ENCODE peak calls at places on chromosomes 7 and 10, in six cellular contexts. E is tibial nerve, I is right lobe of liver, V is transverse colon, A is NB4, Q is HCT116. S is an unnamed sample.

GRCh38 chr7:37510043-37510634 is 61.5 kb upstream of the ELMO1 start:
- DNase-seq in E (no peak), I (no peak), V (no peak), A (peak; percentile 55), Q (no peak), S (no peak)

GRCh38 chr7:158286210-158286609 is 301.4 kb downstream of the PTPRN2 start:
- DNase-seq in E (no peak), I (no peak), V (no peak), A (peak; percentile 41), Q (no peak), S (no peak)

GRCh38 chr7:85659364-85659763 is 472.5 kb upstream of the SEMA3D start:
- DNase-seq in E (no peak), I (no peak), V (no peak), A (peak; percentile 8), Q (no peak), S (no peak)

GRCh38 chr7:24877790-24878311 is 102.1 kb downstream of the OSBPL3 start:
- DNase-seq in E (peak; percentile 12), I (no peak), V (peak; percentile 41), A (no peak), Q (no peak), S (peak; percentile 10)

GRCh38 chr7:135743907-135744789 is 4.5 kb downstream of the FAM180A start:
- DNase-seq in E (no peak), I (no peak), V (no peak), A (no peak), Q (no peak), S (peak; percentile 45)

GRCh38 chr10:123150229-123150985 is 2.5 kb downstream of the HMX2 start:
- DNase-seq in E (no peak), I (no peak), V (no peak), A (no peak), Q (no peak), S (no peak)

GRCh38 chr10:119575998-119576397 is 20.8 kb downstream of the TIAL1 start:
- DNase-seq in E (no peak), I (no peak), V (no peak), A (no peak), Q (no peak), S (no peak)

GRCh38 chr7:105461518-105461917 is 60.6 kb downstream of the PUS7 start:
- DNase-seq in E (no peak), I (no peak), V (no peak), A (no peak), Q (no peak), S (no peak)

GRCh38 chr10:43816351-43817321 is 168.0 kb upstream of the ZNF32 start:
- DNase-seq in E (no peak), I (no peak), V (peak; percentile 61), A (peak; percentile 88), Q (no peak), S (no peak)

GRCh38 chr10:50929670-50930069 is 44.2 kb upstream of the A1CF start:
- DNase-seq in E (no peak), I (no peak), V (no peak), A (peak; percentile 13), Q (no peak), S (no peak)

GRCh38 chr10:23345861-23346260 is 1.3 kb upstream of the C10orf67 start:
- DNase-seq in E (no peak), I (no peak), V (no peak), A (no peak), Q (no peak), S (no peak)

GRCh38 chr7:129777993-129778769 is 166.7 kb downstream of the NRF1 start:
- DNase-seq in E (no peak), I (no peak), V (no peak), A (no peak), Q (no peak), S (no peak)

GRCh38 chr10:47340613-47341170 is 7.5 kb upstream of the RBP3 start:
- DNase-seq in E (peak; percentile 78), I (peak; percentile 58), V (peak; percentile 82), A (peak; percentile 69), Q (peak; percentile 48), S (peak; percentile 65)

GRCh38 chr10:72342911-72343310 is 11.8 kb downstream of the DNAJB12 start:
- DNase-seq in E (no peak), I (no peak), V (no peak), A (no peak), Q (no peak), S (no peak)

GRCh38 chr7:32611201-32611691 is 116.0 kb downstream of the AVL9 start:
- DNase-seq in E (no peak), I (no peak), V (no peak), A (no peak), Q (no peak), S (no peak)

GRCh38 chr10:70960783-70961570 is 72.6 kb upstream of the PCBD1 start:
- DNase-seq in E (no peak), I (no peak), V (no peak), A (no peak), Q (no peak), S (no peak)

GRCh38 chr7:110090113-110090820 is 1000.7 kb upstream of the LRRN3 start:
- DNase-seq in E (no peak), I (no peak), V (no peak), A (peak; percentile 24), Q (peak; percentile 38), S (no peak)

GRCh38 chr10:4201866-4202825 is 417.1 kb upstream of the KLF6 start:
- DNase-seq in E (no peak), I (no peak), V (no peak), A (no peak), Q (no peak), S (no peak)

GRCh38 chr10:8498881-8499280 is 444.4 kb downstream of the GATA3 start:
- DNase-seq in E (no peak), I (no peak), V (no peak), A (no peak), Q (no peak), S (no peak)

GRCh38 chr7:28847681-28848080 is 110.4 kb downstream of the TRIL start:
- DNase-seq in E (peak; percentile 22), I (no peak), V (no peak), A (no peak), Q (no peak), S (no peak)

GRCh38 chr7:45071528-45071927 is 17.2 kb downstream of the NACAD start:
- DNase-seq in E (no peak), I (no peak), V (no peak), A (no peak), Q (no peak), S (no peak)

GRCh38 chr7:77434570-77434969 is 18.4 kb upstream of the GSAP start:
- DNase-seq in E (no peak), I (no peak), V (no peak), A (peak; percentile 41), Q (no peak), S (no peak)

GRCh38 chr7:149598721-149599308 is 101.2 kb upstream of the ZNF746 start:
- DNase-seq in E (no peak), I (no peak), V (no peak), A (peak; percentile 53), Q (peak; percentile 16), S (no peak)

GRCh38 chr7:18040196-18040595 is 12.6 kb upstream of the PRPS1L1 start:
- DNase-seq in E (no peak), I (no peak), V (no peak), A (no peak), Q (no peak), S (no peak)

GRCh38 chr10:75034714-75035258 is 76.7 kb upstream of the SAMD8 start:
- DNase-seq in E (no peak), I (no peak), V (no peak), A (no peak), Q (no peak), S (no peak)
- TF ChIP-seq POLR2A in E (no peak), I (no peak), V (no peak), A (no peak), Q (no peak), S (no peak)

DNA sequence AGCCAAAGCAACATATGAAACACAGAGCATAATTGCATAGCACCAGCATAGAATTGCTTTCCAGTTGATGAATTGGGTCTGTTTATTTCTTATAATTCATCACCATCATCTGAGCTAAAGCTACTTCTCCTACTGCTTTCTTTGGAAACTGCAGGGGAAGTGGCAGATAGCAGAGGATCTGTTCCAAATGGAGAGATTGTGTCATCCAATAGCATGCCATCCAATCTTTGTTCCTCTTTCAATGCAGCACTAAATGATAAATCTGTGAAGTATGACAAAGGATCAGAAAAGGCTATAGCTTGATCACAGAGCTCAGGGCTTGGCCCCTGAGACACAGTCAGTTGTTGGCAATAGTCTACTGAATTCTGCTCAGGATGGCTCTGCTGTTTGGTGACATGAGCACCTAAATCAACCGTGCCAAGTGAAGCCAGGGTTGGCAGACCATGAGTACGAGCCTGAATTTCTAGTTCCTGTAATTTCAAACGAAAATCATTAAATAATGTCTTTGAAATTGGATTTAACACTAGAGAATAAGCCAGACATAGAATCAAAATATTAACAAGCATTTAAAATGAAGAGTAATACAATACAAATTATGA is 90.0 kb downstream of the TFEC start:
- DNase-seq in E (no peak), I (no peak), V (no peak), A (no peak), Q (no peak), S (peak; percentile 70)
- TF ChIP-seq CTCF in E (no peak), I (no peak), V (no peak), A (no peak), Q (no peak), S (no peak)

GRCh38 chr7:151080522-151081169 is at the start of gene FASTK:
- DNase-seq in E (peak; percentile 81), I (peak; percentile 94), V (peak; percentile 92), A (peak; percentile 95), Q (peak; percentile 65), S (peak; percentile 90)
- TF ChIP-seq POLR2A in E (no peak), I (peak; percentile 67), V (peak; percentile 80), A (peak; percentile 86), Q (peak; percentile 88), S (no peak)

DNA sequence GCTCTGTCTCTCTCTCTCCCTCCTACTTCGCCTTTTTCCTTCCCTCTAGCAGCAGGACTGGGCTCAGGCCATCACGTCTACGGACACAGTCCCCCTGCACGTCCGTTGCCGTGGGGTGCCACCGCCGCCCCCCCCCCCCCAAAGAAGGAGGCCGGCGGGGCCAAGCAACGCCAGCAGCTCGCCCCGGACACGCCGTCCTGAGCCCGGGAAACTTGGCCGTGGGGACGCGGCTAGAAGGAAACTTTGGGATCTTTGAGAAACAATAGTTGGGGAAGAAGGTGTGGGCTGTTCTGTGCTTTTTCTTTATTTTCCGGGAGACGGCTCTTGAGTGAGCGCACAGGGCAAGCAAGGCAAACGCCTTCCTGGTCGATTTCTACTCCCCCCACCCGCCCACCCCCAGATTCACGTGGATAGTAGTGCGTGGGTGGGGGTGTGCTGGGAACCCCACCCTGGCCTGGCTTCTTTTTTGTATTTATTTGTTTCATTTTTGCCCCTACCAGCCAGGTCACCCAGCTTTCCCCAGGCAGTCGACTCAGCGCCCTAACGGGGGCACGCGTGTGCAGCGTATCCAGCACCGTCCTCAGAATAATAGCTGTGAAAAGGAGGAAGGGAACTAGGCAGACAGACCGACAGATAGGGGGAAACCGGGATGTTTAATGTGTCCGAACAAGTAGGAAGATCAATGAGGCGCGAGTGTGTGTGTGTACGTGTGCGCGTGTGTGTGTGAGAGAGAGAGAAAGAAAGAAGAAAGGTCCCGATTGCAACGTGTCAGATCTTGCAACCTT is 1.4 kb downstream of the MXI1 start:
- DNase-seq in E (peak; percentile 41), I (peak; percentile 49), V (peak; percentile 49), A (peak; percentile 78), Q (no peak), S (peak; percentile 31)
- TF ChIP-seq CTCF in E (no peak), I (no peak), V (no peak), A (no peak), Q (no peak), S (no peak)